ENCODE peak calls at places on chromosome 3, in ten cellular contexts. W, B, M, N, R, U, T, Y, J and X are unnamed samples.

GRCh38 chr3:11764931-11765363 is 81.7 kb downstream of the TAMM41 start:
- DNase-seq in W (peak), B (peak), M (no peak), N (no peak), R (peak), U (no peak), T (no peak), Y (no peak), J (no peak), X (peak)

GRCh38 chr3:55544219-55544618 is 57.1 kb upstream of the WNT5A start:
- DNase-seq in W (no peak), B (no peak), M (no peak), N (no peak), R (no peak), U (no peak), T (no peak), Y (no peak), J (no peak), X (no peak)

GRCh38 chr3:47414161-47414564 is 33.3 kb downstream of the PTPN23 start:
- DNase-seq in W (no peak), B (no peak), M (no peak), N (no peak), R (no peak), U (no peak), T (no peak), Y (no peak), J (no peak), X (no peak)

GRCh38 chr3:72727207-72727606 is 121.0 kb downstream of the SHQ1 start:
- DNase-seq in W (no peak), B (no peak), M (no peak), N (no peak), R (no peak), U (no peak), T (no peak), Y (no peak), J (no peak), X (no peak)

GRCh38 chr3:126558336-126559071 is at the start of gene C3orf22:
- DNase-seq in W (no peak), B (no peak), M (no peak), N (no peak), R (no peak), U (no peak), T (no peak), Y (peak), J (no peak), X (no peak)

GRCh38 chr3:100740207-100740606 is 30.9 kb downstream of the TFG start:
- DNase-seq in W (no peak), B (no peak), M (no peak), N (no peak), R (no peak), U (no peak), T (no peak), Y (no peak), J (no peak), X (no peak)

GRCh38 chr3:48184299-48184698 is 3.9 kb downstream of the CDC25A start:
- DNase-seq in W (no peak), B (no peak), M (no peak), N (no peak), R (no peak), U (no peak), T (no peak), Y (no peak), J (no peak), X (no peak)

GRCh38 chr3:60365360-60365759 is 885.9 kb downstream of the FHIT start:
- DNase-seq in W (no peak), B (peak), M (peak), N (no peak), R (peak), U (no peak), T (no peak), Y (no peak), J (no peak), X (no peak)

GRCh38 chr3:61724183-61724582 is 162.8 kb downstream of the PTPRG start:
- DNase-seq in W (no peak), B (no peak), M (no peak), N (no peak), R (no peak), U (peak), T (no peak), Y (no peak), J (no peak), X (no peak)

GRCh38 chr3:71998995-71999673 is 214.2 kb upstream of the PROK2 start:
- DNase-seq in W (peak), B (peak), M (peak), N (no peak), R (peak), U (no peak), T (no peak), Y (no peak), J (no peak), X (no peak)

GRCh38 chr3:169454060-169454317 is 209.5 kb downstream of the MECOM start:
- DNase-seq in W (no peak), B (no peak), M (no peak), N (no peak), R (no peak), U (no peak), T (no peak), Y (no peak), J (no peak), X (no peak)

GRCh38 chr3:12288466-12289129 is at the start of gene PPARG:
- DNase-seq in W (peak), B (peak), M (no peak), N (peak), R (no peak), U (no peak), T (no peak), Y (peak), J (peak), X (no peak)

GRCh38 chr3:75631541-75631940 is 32.6 kb upstream of the FRG2C start:
- DNase-seq in W (no peak), B (no peak), M (no peak), N (no peak), R (no peak), U (no peak), T (no peak), Y (no peak), J (no peak), X (no peak)

GRCh38 chr3:111967071-111967470 is 11.8 kb upstream of the ABHD10 start:
- DNase-seq in W (no peak), B (no peak), M (no peak), N (no peak), R (no peak), U (no peak), T (no peak), Y (no peak), J (no peak), X (no peak)

GRCh38 chr3:172471903-172472302 is 23.6 kb upstream of the GHSR start:
- DNase-seq in W (no peak), B (no peak), M (no peak), N (no peak), R (no peak), U (no peak), T (no peak), Y (no peak), J (no peak), X (no peak)

GRCh38 chr3:154971771-154972326 is 108.3 kb upstream of the MME start:
- DNase-seq in W (peak), B (peak), M (peak), N (no peak), R (peak), U (no peak), T (no peak), Y (no peak), J (no peak), X (no peak)

GRCh38 chr3:150738688-150739087 is 24.3 kb downstream of the SIAH2 start:
- DNase-seq in W (no peak), B (no peak), M (no peak), N (no peak), R (no peak), U (no peak), T (no peak), Y (no peak), J (no peak), X (no peak)

GRCh38 chr3:195209836-195210551 is 61.0 kb downstream of the XXYLT1 start:
- DNase-seq in W (peak), B (peak), M (no peak), N (no peak), R (no peak), U (no peak), T (no peak), Y (no peak), J (no peak), X (peak)

GRCh38 chr3:25423780-25424179 is 4.3 kb upstream of the RARB start:
- DNase-seq in W (peak), B (peak), M (no peak), N (no peak), R (peak), U (no peak), T (no peak), Y (no peak), J (no peak), X (no peak)

GRCh38 chr3:120791958-120792357 is 49.4 kb downstream of the GTF2E1 start:
- DNase-seq in W (peak), B (peak), M (no peak), N (no peak), R (peak), U (no peak), T (no peak), Y (no peak), J (no peak), X (no peak)

GRCh38 chr3:69531975-69532827 is 146.3 kb upstream of the FRMD4B start:
- DNase-seq in W (no peak), B (no peak), M (no peak), N (no peak), R (no peak), U (no peak), T (no peak), Y (no peak), J (no peak), X (no peak)

GRCh38 chr3:57757642-57758297 is 1.7 kb downstream of the SLMAP start:
- DNase-seq in W (peak), B (peak), M (no peak), N (no peak), R (peak), U (no peak), T (no peak), Y (no peak), J (peak), X (no peak)

GRCh38 chr3:194633349-194634004 is at the start of gene TMEM44:
- DNase-seq in W (peak), B (peak), M (no peak), N (peak), R (peak), U (peak), T (no peak), Y (peak), J (peak), X (no peak)

GRCh38 chr3:106089806-106090205 is 221.0 kb upstream of the CBLB start:
- DNase-seq in W (no peak), B (no peak), M (no peak), N (no peak), R (no peak), U (no peak), T (no peak), Y (no peak), J (no peak), X (no peak)

GRCh38 chr3:197595470-197596185 is 39.9 kb upstream of the BDH1 start:
- DNase-seq in W (no peak), B (no peak), M (no peak), N (no peak), R (no peak), U (no peak), T (no peak), Y (no peak), J (no peak), X (no peak)

GRCh38 chr3:12472796-12473195 is 11.5 kb upstream of the TSEN2 start:
- DNase-seq in W (no peak), B (no peak), M (no peak), N (no peak), R (no peak), U (no peak), T (no peak), Y (no peak), J (no peak), X (no peak)

GRCh38 chr3:66153471-66153870 is 67.3 kb upstream of the SLC25A26 start:
- DNase-seq in W (no peak), B (no peak), M (no peak), N (no peak), R (no peak), U (no peak), T (no peak), Y (no peak), J (peak), X (no peak)

GRCh38 chr3:182292586-182292985 is 500.7 kb upstream of the ATP11B start:
- DNase-seq in W (no peak), B (no peak), M (no peak), N (no peak), R (no peak), U (no peak), T (no peak), Y (no peak), J (peak), X (no peak)

GRCh38 chr3:102036015-102036414 is 186.7 kb downstream of the NFKBIZ start:
- DNase-seq in W (no peak), B (no peak), M (no peak), N (no peak), R (no peak), U (peak), T (no peak), Y (no peak), J (no peak), X (no peak)

GRCh38 chr3:50588759-50589433 is 19.6 kb downstream of the HEMK1 start:
- DNase-seq in W (no peak), B (no peak), M (no peak), N (no peak), R (peak), U (no peak), T (no peak), Y (no peak), J (no peak), X (no peak)

GRCh38 chr3:158313344-158313927 is 203.5 kb downstream of the RSRC1 start:
- DNase-seq in W (peak), B (peak), M (no peak), N (no peak), R (peak), U (no peak), T (no peak), Y (no peak), J (peak), X (no peak)

GRCh38 chr3:42814914-42815507 is 5.8 kb downstream of the ACKR2 start:
- DNase-seq in W (no peak), B (no peak), M (no peak), N (no peak), R (peak), U (no peak), T (no peak), Y (no peak), J (no peak), X (no peak)

GRCh38 chr3:12175844-12176453 is 17.2 kb upstream of the TIMP4 start:
- DNase-seq in W (peak), B (peak), M (no peak), N (peak), R (no peak), U (no peak), T (no peak), Y (peak), J (peak), X (no peak)

GRCh38 chr3:85081191-85081895 is 122.6 kb downstream of the CADM2 start:
- DNase-seq in W (no peak), B (no peak), M (no peak), N (no peak), R (no peak), U (no peak), T (no peak), Y (no peak), J (peak), X (no peak)

GRCh38 chr3:120622870-120623718 is 27.0 kb downstream of the NDUFB4 start:
- DNase-seq in W (peak), B (peak), M (peak), N (no peak), R (peak), U (no peak), T (no peak), Y (no peak), J (peak), X (peak)

GRCh38 chr3:37766220-37766605 is 95.5 kb upstream of the CTDSPL start:
- DNase-seq in W (no peak), B (peak), M (no peak), N (no peak), R (no peak), U (no peak), T (no peak), Y (no peak), J (no peak), X (no peak)

GRCh38 chr3:37763338-37763737 is 98.3 kb upstream of the CTDSPL start:
- DNase-seq in W (no peak), B (no peak), M (no peak), N (no peak), R (no peak), U (no peak), T (no peak), Y (no peak), J (no peak), X (no peak)

GRCh38 chr3:37766797-37767776 is 94.6 kb upstream of the CTDSPL start:
- DNase-seq in W (no peak), B (no peak), M (no peak), N (no peak), R (no peak), U (no peak), T (no peak), Y (no peak), J (no peak), X (no peak)

GRCh38 chr3:37764586-37764985 is 97.1 kb upstream of the CTDSPL start:
- DNase-seq in W (no peak), B (no peak), M (no peak), N (no peak), R (no peak), U (no peak), T (no peak), Y (no peak), J (no peak), X (no peak)

GRCh38 chr3:37765591-37766219 is 96.0 kb upstream of the CTDSPL start:
- DNase-seq in W (peak), B (peak), M (no peak), N (no peak), R (no peak), U (no peak), T (no peak), Y (peak), J (peak), X (no peak)
- H3K4me3 ChIP-seq in W (no peak), B (no peak), M (no peak), N (no peak), R (no peak), U (no peak), T (peak), Y (no peak), J (no peak), X (no peak)

DNA sequence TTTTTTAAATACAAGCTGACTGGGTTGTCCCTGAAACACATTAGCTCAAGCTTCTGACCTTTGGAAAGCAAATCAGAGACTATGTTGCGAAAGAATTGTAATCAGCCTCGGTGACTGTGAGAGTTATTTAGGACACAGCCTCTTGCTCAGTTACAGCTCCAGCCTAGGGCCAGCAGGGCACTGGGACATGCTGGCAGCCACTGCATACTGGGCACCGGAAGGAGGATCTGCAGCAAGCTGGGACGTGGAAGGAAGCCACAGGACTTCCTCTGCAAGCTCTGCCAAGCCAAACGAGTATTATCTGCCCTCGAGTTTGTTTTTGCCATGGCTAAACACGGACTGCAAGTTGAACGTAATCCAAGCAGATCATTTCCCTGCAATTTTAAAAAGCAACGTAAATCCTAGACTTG is 24.4 kb upstream of the COPG1 start:
- DNase-seq in W (peak), B (peak), M (peak), N (peak), R (peak), U (no peak), T (no peak), Y (peak), J (no peak), X (no peak)
- TF ChIP-seq CTCF in W (no peak), B (no peak), M (no peak), N (no peak), R (no peak), U (no peak), T (no peak), Y (no peak), J (no peak), X (no peak)

GRCh38 chr3:62875103-62876002 is at the start of gene CADPS:
- DNase-seq in W (peak), B (no peak), M (no peak), N (peak), R (no peak), U (no peak), T (no peak), Y (no peak), J (peak), X (no peak)

GRCh38 chr3:62874398-62875102 is 666 bp downstream of the CADPS start:
- DNase-seq in W (no peak), B (no peak), M (no peak), N (peak), R (no peak), U (no peak), T (no peak), Y (no peak), J (peak), X (no peak)

GRCh38 chr3:62872318-62872717 is 2.9 kb downstream of the CADPS start:
- DNase-seq in W (no peak), B (no peak), M (no peak), N (no peak), R (no peak), U (no peak), T (no peak), Y (no peak), J (no peak), X (no peak)

GRCh38 chr3:62876064-62876463 is 848 bp upstream of the CADPS start:
- DNase-seq in W (peak), B (peak), M (no peak), N (peak), R (peak), U (no peak), T (no peak), Y (no peak), J (peak), X (peak)

GRCh38 chr3:62873672-62874397 is 1.4 kb downstream of the CADPS start:
- DNase-seq in W (peak), B (no peak), M (no peak), N (peak), R (no peak), U (no peak), T (no peak), Y (no peak), J (peak), X (no peak)
- H3K4me3 ChIP-seq in W (peak), B (peak), M (peak), N (peak), R (peak), U (no peak), T (peak), Y (peak), J (peak), X (no peak)

GRCh38 chr3:179622023-179622422 is 17.4 kb downstream of the NDUFB5 start:
- DNase-seq in W (no peak), B (no peak), M (no peak), N (no peak), R (no peak), U (no peak), T (no peak), Y (no peak), J (no peak), X (no peak)
- TF ChIP-seq CTCF in W (no peak), B (no peak), M (no peak), N (no peak), R (no peak), U (no peak), T (no peak), Y (no peak), J (no peak), X (no peak)

DNA sequence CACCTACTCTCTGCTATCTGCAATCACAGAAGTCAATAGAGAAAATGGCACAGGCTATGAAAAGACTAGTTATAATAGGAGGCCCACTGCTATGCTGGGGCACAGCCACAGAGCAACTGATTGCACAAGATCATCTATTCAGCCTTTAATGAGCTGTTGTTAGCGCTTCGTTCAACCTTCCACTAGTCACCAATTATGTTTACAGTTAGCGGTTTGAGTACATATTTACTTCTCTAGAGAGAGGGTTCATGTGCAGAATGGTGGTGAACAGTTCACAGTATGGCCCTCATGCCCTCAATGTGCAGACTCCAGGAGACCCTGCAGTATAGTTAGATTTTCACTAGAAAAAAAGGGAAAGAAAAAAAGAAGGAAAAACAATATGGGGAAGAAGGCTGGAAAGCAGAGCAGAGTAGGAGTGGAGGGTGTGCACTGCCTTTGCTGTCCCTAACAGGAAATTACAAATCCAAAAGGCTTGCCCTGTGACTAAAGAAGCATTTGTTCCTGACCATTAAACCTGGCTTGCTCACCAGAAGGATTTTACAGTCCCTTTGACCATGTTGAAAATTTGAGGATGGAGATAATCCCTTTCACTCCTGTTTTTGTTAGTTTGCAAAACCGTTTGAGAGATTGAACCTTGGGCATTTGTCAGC is 296.3 kb downstream of the LSAMP start:
- DNase-seq in W (peak), B (peak), M (no peak), N (no peak), R (no peak), U (no peak), T (no peak), Y (no peak), J (peak), X (no peak)
- H3K4me3 ChIP-seq in W (no peak), B (peak), M (no peak), N (no peak), R (no peak), U (no peak), T (no peak), Y (no peak), J (no peak), X (no peak)

GRCh38 chr3:189961525-189962161 is 159.1 kb downstream of the P3H2 start:
- DNase-seq in W (peak), B (peak), M (no peak), N (peak), R (peak), U (peak), T (peak), Y (peak), J (peak), X (peak)
- TF ChIP-seq CTCF in W (peak), B (peak), M (peak), N (peak), R (peak), U (peak), T (peak), Y (peak), J (peak), X (peak)

GRCh38 chr3:125357837-125358236 is 17.3 kb downstream of the ZNF148 start:
- DNase-seq in W (no peak), B (no peak), M (no peak), N (no peak), R (no peak), U (no peak), T (no peak), Y (no peak), J (no peak), X (no peak)
- H3K4me3 ChIP-seq in W (peak), B (peak), M (peak), N (peak), R (no peak), U (peak), T (peak), Y (peak), J (peak), X (peak)